ENCODE peak calls at places on chromosomes 1 and 21, in ten cellular contexts. K, G, J, C, I, X, H, M, N and B are unnamed samples.

GRCh38 chr1:29320541-29320940 is 84.2 kb downstream of the PTPRU start:
- DNase-seq in K (no peak), G (no peak), J (no peak), C (no peak), I (no peak), X (no peak), H (no peak), M (no peak), N (no peak), B (no peak)

GRCh38 chr1:71222668-71223067 is 141.8 kb upstream of the ZRANB2 start:
- DNase-seq in K (no peak), G (peak), J (no peak), C (peak), I (no peak), X (no peak), H (no peak), M (no peak), N (no peak), B (no peak)

GRCh38 chr1:84000954-84001495 is 2.1 kb upstream of the TTLL7 start:
- DNase-seq in K (no peak), G (no peak), J (no peak), C (no peak), I (no peak), X (no peak), H (no peak), M (no peak), N (no peak), B (no peak)

GRCh38 chr1:204398197-204399125 is 13.2 kb downstream of the PPP1R15B start:
- DNase-seq in K (peak), G (peak), J (peak), C (peak), I (peak), X (no peak), H (peak), M (peak), N (no peak), B (no peak)

GRCh38 chr1:220734571-220735326 is 13.4 kb upstream of the MTARC2 start:
- DNase-seq in K (no peak), G (peak), J (peak), C (peak), I (no peak), X (peak), H (no peak), M (no peak), N (no peak), B (no peak)

GRCh38 chr1:25039229-25039628 is 109.2 kb upstream of the RUNX3 start:
- DNase-seq in K (no peak), G (no peak), J (no peak), C (no peak), I (no peak), X (no peak), H (no peak), M (no peak), N (no peak), B (no peak)

GRCh38 chr1:73771396-73771795 is 426.6 kb downstream of the LRRIQ3 start:
- DNase-seq in K (no peak), G (no peak), J (no peak), C (no peak), I (no peak), X (no peak), H (no peak), M (no peak), N (no peak), B (no peak)

GRCh38 chr1:2496087-2496622 is 20.1 kb downstream of the PLCH2 start:
- DNase-seq in K (no peak), G (no peak), J (no peak), C (no peak), I (no peak), X (no peak), H (no peak), M (no peak), N (no peak), B (no peak)

GRCh38 chr1:219555031-219555667 is 57.8 kb downstream of the ZC3H11B start:
- DNase-seq in K (no peak), G (peak), J (peak), C (peak), I (no peak), X (no peak), H (peak), M (no peak), N (no peak), B (no peak)

GRCh38 chr1:114466334-114467014 is 44.5 kb downstream of the TRIM33 start:
- DNase-seq in K (no peak), G (no peak), J (no peak), C (no peak), I (no peak), X (no peak), H (peak), M (no peak), N (no peak), B (no peak)

GRCh38 chr1:10257851-10258250 is 47.5 kb downstream of the KIF1B start:
- DNase-seq in K (no peak), G (no peak), J (no peak), C (no peak), I (no peak), X (no peak), H (no peak), M (no peak), N (no peak), B (no peak)

GRCh38 chr1:107782192-107782845 is 182.7 kb downstream of the VAV3 start:
- DNase-seq in K (no peak), G (peak), J (peak), C (peak), I (peak), X (peak), H (peak), M (no peak), N (peak), B (no peak)

GRCh38 chr1:10033359-10033845 is 644 bp downstream of the UBE4B start:
- DNase-seq in K (no peak), G (peak), J (peak), C (peak), I (peak), X (no peak), H (peak), M (peak), N (no peak), B (no peak)

GRCh38 chr1:159188375-159188788 is 16.3 kb upstream of the ACKR1 start:
- DNase-seq in K (no peak), G (peak), J (peak), C (no peak), I (peak), X (no peak), H (peak), M (peak), N (peak), B (no peak)

GRCh38 chr1:77543822-77544448 is 138.5 kb downstream of the ZZZ3 start:
- DNase-seq in K (no peak), G (peak), J (no peak), C (no peak), I (no peak), X (no peak), H (no peak), M (no peak), N (no peak), B (no peak)

GRCh38 chr1:94069649-94070285 is 51.2 kb downstream of the ABCA4 start:
- DNase-seq in K (no peak), G (peak), J (no peak), C (no peak), I (no peak), X (no peak), H (no peak), M (no peak), N (no peak), B (no peak)

GRCh38 chr1:65399003-65399402 is 21.5 kb upstream of the LEPR start:
- DNase-seq in K (no peak), G (no peak), J (no peak), C (no peak), I (no peak), X (no peak), H (no peak), M (no peak), N (no peak), B (no peak)

GRCh38 chr1:29271724-29272123 is 35.4 kb downstream of the PTPRU start:
- DNase-seq in K (no peak), G (peak), J (peak), C (peak), I (peak), X (no peak), H (peak), M (peak), N (peak), B (peak)

GRCh38 chr1:158798531-158798930 is 17.5 kb upstream of the OR6N2 start:
- DNase-seq in K (no peak), G (no peak), J (peak), C (no peak), I (no peak), X (no peak), H (no peak), M (no peak), N (no peak), B (no peak)

GRCh38 chr1:22320703-22321344 is 130.8 kb upstream of the ZBTB40 start:
- DNase-seq in K (no peak), G (no peak), J (no peak), C (no peak), I (no peak), X (no peak), H (no peak), M (no peak), N (no peak), B (no peak)

GRCh38 chr1:117828206-117828605 is 101.2 kb downstream of the GDAP2 start:
- DNase-seq in K (no peak), G (peak), J (no peak), C (no peak), I (peak), X (no peak), H (no peak), M (peak), N (peak), B (no peak)

GRCh38 chr1:187517508-187517907 is 688.8 kb downstream of the PLA2G4A start:
- DNase-seq in K (no peak), G (no peak), J (no peak), C (no peak), I (no peak), X (no peak), H (no peak), M (no peak), N (no peak), B (no peak)

GRCh38 chr21:43645414-43645891 is 13.8 kb downstream of the HSF2BP start:
- DNase-seq in K (no peak), G (peak), J (peak), C (peak), I (peak), X (peak), H (peak), M (no peak), N (peak), B (no peak)

DNA sequence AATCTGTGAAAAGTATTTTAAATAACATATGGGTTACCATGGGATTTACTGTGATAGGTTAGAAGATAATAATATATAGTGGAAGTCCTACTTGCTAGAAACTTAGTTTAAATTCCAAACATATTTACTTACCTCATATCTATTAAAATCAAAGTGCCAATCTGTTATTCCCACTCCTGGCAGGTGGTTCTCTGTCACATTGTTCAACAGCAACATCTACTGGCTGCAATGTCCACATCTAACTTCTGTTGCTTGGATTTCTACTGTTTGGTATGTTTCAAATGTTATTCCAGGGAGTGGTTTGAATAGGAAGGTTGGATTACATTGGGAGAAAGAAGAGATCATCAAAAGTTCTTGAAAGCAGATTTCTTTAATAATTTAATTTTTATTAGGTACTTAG is 122.5 kb upstream of the NCAM2 start:
- DNase-seq in K (no peak), G (no peak), J (peak), C (no peak), I (no peak), X (no peak), H (peak), M (no peak), N (no peak), B (no peak)
- TF ChIP-seq CTCF in K (no peak), G (no peak), J (no peak), C (no peak), I (no peak), X (no peak), H (peak), M (no peak), N (no peak), B (peak)

DNA sequence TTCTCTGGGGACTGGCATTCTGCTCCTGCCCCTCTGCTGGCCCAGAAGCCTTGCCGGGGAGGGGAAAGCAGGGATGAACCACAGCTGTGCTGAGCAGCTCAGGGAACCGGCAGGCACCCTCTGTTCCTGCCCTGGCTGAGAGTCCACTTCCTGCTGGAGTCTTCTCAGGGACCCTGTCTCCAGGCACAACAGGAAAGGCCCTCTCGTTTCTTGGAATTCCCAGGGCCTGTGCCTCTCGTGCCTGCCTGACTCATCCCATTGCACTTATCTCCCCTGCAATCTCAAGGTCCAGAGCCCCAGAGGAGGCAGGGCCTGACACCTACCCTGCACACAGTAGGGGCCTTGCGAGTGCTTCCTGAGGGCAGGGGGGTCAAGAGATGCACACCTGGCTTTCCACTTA is 1.1 kb upstream of the EDN2 start:
- DNase-seq in K (no peak), G (peak), J (no peak), C (peak), I (no peak), X (no peak), H (no peak), M (no peak), N (no peak), B (no peak)
- H3K27ac ChIP-seq in K (no peak), G (no peak), J (peak), C (no peak), I (no peak), X (peak), H (no peak), M (peak), N (no peak), B (no peak)

GRCh38 chr1:70142120-70142519 is 63.3 kb downstream of the LRRC40 start:
- DNase-seq in K (no peak), G (peak), J (no peak), C (no peak), I (no peak), X (no peak), H (peak), M (no peak), N (no peak), B (no peak)
- TF ChIP-seq CTCF in K (no peak), G (peak), J (no peak), C (peak), I (no peak), X (peak), H (peak), M (peak), N (no peak), B (peak)

GRCh38 chr1:68221001-68221970 is 11.0 kb downstream of the WLS start:
- DNase-seq in K (no peak), G (no peak), J (peak), C (peak), I (no peak), X (no peak), H (no peak), M (no peak), N (no peak), B (no peak)
- H3K27ac ChIP-seq in K (no peak), G (no peak), J (no peak), C (peak), I (peak), X (no peak), H (no peak), M (no peak), N (no peak), B (no peak)

GRCh38 chr1:8441466-8441865 is 123.6 kb downstream of the SLC45A1 start:
- DNase-seq in K (no peak), G (no peak), J (no peak), C (no peak), I (no peak), X (no peak), H (no peak), M (no peak), N (no peak), B (no peak)

GRCh38 chr1:8438449-8438848 is 120.5 kb downstream of the SLC45A1 start:
- DNase-seq in K (no peak), G (no peak), J (no peak), C (no peak), I (no peak), X (no peak), H (no peak), M (no peak), N (no peak), B (no peak)

GRCh38 chr1:8439015-8439702 is 121.2 kb downstream of the SLC45A1 start:
- DNase-seq in K (no peak), G (peak), J (peak), C (peak), I (peak), X (peak), H (peak), M (peak), N (peak), B (peak)

GRCh38 chr1:8447616-8448150 is 129.8 kb downstream of the SLC45A1 start:
- DNase-seq in K (no peak), G (no peak), J (no peak), C (no peak), I (no peak), X (no peak), H (no peak), M (no peak), N (no peak), B (no peak)

DNA sequence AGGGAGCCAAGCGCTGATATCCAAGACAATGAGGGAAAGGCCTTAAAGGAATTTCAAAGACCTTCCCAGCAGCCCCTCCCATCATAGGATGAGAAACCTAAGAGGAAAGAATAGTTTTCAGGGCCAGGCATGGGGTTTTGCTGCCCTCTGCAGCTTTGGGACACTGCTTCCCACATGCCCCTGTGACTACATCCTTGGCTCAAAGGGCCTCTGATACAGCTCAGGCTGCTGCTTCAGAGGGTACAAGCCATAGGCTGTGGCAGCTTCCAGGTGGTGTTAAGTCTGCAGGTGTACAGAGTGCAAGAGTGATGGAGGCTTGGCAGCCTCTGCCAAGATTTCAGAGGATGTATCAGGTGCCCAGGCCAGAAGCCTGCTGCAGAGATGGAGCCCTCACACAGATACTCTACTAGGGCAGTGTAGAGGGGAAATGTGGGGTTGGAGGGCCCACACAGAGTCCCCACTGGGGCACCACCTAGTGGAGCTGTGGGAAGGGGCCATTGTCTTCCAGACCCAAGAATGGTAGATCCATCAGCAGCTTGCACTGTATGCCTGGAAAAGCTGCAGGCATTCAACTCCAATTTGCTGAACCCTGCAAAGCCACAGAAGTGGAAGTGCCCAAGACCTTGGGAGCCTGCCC is 125.8 kb downstream of the SLC45A1 start:
- DNase-seq in K (no peak), G (no peak), J (no peak), C (no peak), I (peak), X (no peak), H (peak), M (no peak), N (no peak), B (no peak)
- TF ChIP-seq CTCF in K (no peak), G (no peak), J (no peak), C (no peak), I (peak), X (peak), H (peak), M (no peak), N (no peak), B (no peak)

GRCh38 chr1:230105754-230106625 is 39.0 kb downstream of the GALNT2 start:
- DNase-seq in K (no peak), G (peak), J (peak), C (peak), I (no peak), X (no peak), H (no peak), M (no peak), N (no peak), B (no peak)
- H3K27ac ChIP-seq in K (no peak), G (peak), J (peak), C (peak), I (peak), X (peak), H (no peak), M (peak), N (no peak), B (peak)

GRCh38 chr1:97668945-97669344 is 251.9 kb downstream of the DPYD start:
- DNase-seq in K (no peak), G (peak), J (peak), C (peak), I (no peak), X (no peak), H (no peak), M (no peak), N (no peak), B (no peak)

GRCh38 chr1:97680460-97680859 is 240.4 kb downstream of the DPYD start:
- DNase-seq in K (no peak), G (peak), J (no peak), C (no peak), I (no peak), X (no peak), H (no peak), M (no peak), N (no peak), B (no peak)

GRCh38 chr1:97677702-97678101 is 243.1 kb downstream of the DPYD start:
- DNase-seq in K (no peak), G (no peak), J (no peak), C (no peak), I (no peak), X (no peak), H (no peak), M (no peak), N (no peak), B (no peak)

DNA sequence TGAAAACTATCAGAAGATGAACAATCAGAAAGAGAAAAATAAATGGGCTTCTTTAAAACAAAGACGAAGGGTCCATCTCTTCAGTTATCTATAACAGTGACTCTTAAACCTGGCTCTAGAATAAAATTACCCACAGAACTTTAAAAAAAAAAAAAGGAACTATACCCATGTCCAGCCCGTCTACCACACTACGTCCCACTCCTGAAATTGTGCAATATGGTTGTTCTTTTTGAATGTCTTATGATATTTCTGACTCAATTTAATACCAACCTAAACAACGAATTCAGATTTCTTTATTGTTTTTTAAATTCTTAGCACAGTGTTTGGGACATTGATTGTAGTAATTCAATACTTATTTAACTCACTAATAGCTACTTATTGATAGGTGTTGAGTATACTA is 246.3 kb downstream of the DPYD start:
- DNase-seq in K (no peak), G (no peak), J (no peak), C (no peak), I (no peak), X (no peak), H (no peak), M (no peak), N (no peak), B (no peak)
- TF ChIP-seq CTCF in K (no peak), G (no peak), J (no peak), C (no peak), I (no peak), X (no peak), H (no peak), M (no peak), N (no peak), B (no peak)

GRCh38 chr1:230857077-230857476 is 11.2 kb downstream of the C1orf198 start:
- DNase-seq in K (no peak), G (peak), J (no peak), C (no peak), I (no peak), X (no peak), H (no peak), M (no peak), N (no peak), B (peak)

GRCh38 chr1:230857822-230858221 is 10.5 kb downstream of the C1orf198 start:
- DNase-seq in K (no peak), G (peak), J (no peak), C (no peak), I (no peak), X (no peak), H (no peak), M (no peak), N (no peak), B (no peak)

GRCh38 chr1:230855886-230856285 is 12.4 kb downstream of the C1orf198 start:
- DNase-seq in K (no peak), G (peak), J (no peak), C (no peak), I (no peak), X (no peak), H (no peak), M (no peak), N (no peak), B (no peak)

GRCh38 chr1:230858918-230859819 is 9.2 kb downstream of the C1orf198 start:
- DNase-seq in K (no peak), G (peak), J (no peak), C (no peak), I (peak), X (peak), H (no peak), M (no peak), N (peak), B (peak)

GRCh38 chr1:230858236-230858820 is 10.0 kb downstream of the C1orf198 start:
- DNase-seq in K (no peak), G (no peak), J (no peak), C (no peak), I (no peak), X (no peak), H (no peak), M (no peak), N (no peak), B (no peak)
- H3K27ac ChIP-seq in K (no peak), G (peak), J (no peak), C (no peak), I (peak), X (peak), H (no peak), M (no peak), N (peak), B (peak)